ENCODE peak calls at places on chromosome 18, in five cellular contexts. One of them, this sample, is unnamed.

GRCh38 chr18:12694032-12694431 is 8.5 kb downstream of the CEP76 start:
- DNase-seq in K562: no peak
- DNase-seq in GM12878: no peak
- DNase-seq in SK-N-SH: no peak
- DNase-seq in HepG2: peak
- DNase-seq in this sample: no peak

GRCh38 chr18:61199131-61199903 is 133.9 kb upstream of the CDH20 start:
- DNase-seq in K562: no peak
- DNase-seq in GM12878: no peak
- DNase-seq in SK-N-SH: no peak
- DNase-seq in HepG2: no peak
- DNase-seq in this sample: no peak

GRCh38 chr18:50313031-50313607 is 25.6 kb upstream of the CXXC1 start:
- DNase-seq in K562: no peak
- DNase-seq in GM12878: peak
- DNase-seq in SK-N-SH: no peak
- DNase-seq in HepG2: no peak
- DNase-seq in this sample: no peak

GRCh38 chr18:13835202-13835601 is 11.3 kb downstream of the MC5R start:
- DNase-seq in K562: no peak
- DNase-seq in GM12878: no peak
- DNase-seq in SK-N-SH: no peak
- DNase-seq in HepG2: no peak
- DNase-seq in this sample: no peak

GRCh38 chr18:75110311-75110710 is 98.6 kb downstream of the PTGR3 start:
- DNase-seq in K562: no peak
- DNase-seq in GM12878: no peak
- DNase-seq in SK-N-SH: no peak
- DNase-seq in HepG2: no peak
- DNase-seq in this sample: no peak

GRCh38 chr18:45801396-45802004 is 24.0 kb upstream of the SIGLEC15 start:
- DNase-seq in K562: no peak
- DNase-seq in GM12878: no peak
- DNase-seq in SK-N-SH: no peak
- DNase-seq in HepG2: no peak
- DNase-seq in this sample: no peak

GRCh38 chr18:49971462-49971861 is 158.1 kb upstream of the ACAA2 start:
- DNase-seq in K562: no peak
- DNase-seq in GM12878: no peak
- DNase-seq in SK-N-SH: no peak
- DNase-seq in HepG2: no peak
- DNase-seq in this sample: no peak

GRCh38 chr18:32549248-32549842 is 78.7 kb upstream of the GAREM1 start:
- DNase-seq in K562: peak
- DNase-seq in GM12878: no peak
- DNase-seq in SK-N-SH: peak
- DNase-seq in HepG2: peak
- DNase-seq in this sample: no peak

GRCh38 chr18:9000736-9001135 is 101.8 kb upstream of the NDUFV2 start:
- DNase-seq in K562: no peak
- DNase-seq in GM12878: no peak
- DNase-seq in SK-N-SH: no peak
- DNase-seq in HepG2: no peak
- DNase-seq in this sample: no peak

GRCh38 chr18:8142932-8143331 is 466.3 kb upstream of the RAB12 start:
- DNase-seq in K562: no peak
- DNase-seq in GM12878: no peak
- DNase-seq in SK-N-SH: peak
- DNase-seq in HepG2: no peak
- DNase-seq in this sample: no peak

GRCh38 chr18:47615043-47615442 is 315.4 kb downstream of the SMAD2 start:
- DNase-seq in K562: no peak
- DNase-seq in GM12878: no peak
- DNase-seq in SK-N-SH: no peak
- DNase-seq in HepG2: no peak
- DNase-seq in this sample: no peak

GRCh38 chr18:67783215-67783946 is 266.9 kb upstream of the DSEL start:
- DNase-seq in K562: no peak
- DNase-seq in GM12878: no peak
- DNase-seq in SK-N-SH: no peak
- DNase-seq in HepG2: no peak
- DNase-seq in this sample: no peak

GRCh38 chr18:10032331-10032979 is 118.6 kb downstream of the VAPA start:
- DNase-seq in K562: no peak
- DNase-seq in GM12878: no peak
- DNase-seq in SK-N-SH: peak
- DNase-seq in HepG2: no peak
- DNase-seq in this sample: no peak
- TF ChIP-seq GABPA in K562: no peak
- TF ChIP-seq GABPA in GM12878: no peak
- TF ChIP-seq GABPA in SK-N-SH: no peak
- TF ChIP-seq GABPA in HepG2: no peak
- TF ChIP-seq GABPA in this sample: no peak

DNA sequence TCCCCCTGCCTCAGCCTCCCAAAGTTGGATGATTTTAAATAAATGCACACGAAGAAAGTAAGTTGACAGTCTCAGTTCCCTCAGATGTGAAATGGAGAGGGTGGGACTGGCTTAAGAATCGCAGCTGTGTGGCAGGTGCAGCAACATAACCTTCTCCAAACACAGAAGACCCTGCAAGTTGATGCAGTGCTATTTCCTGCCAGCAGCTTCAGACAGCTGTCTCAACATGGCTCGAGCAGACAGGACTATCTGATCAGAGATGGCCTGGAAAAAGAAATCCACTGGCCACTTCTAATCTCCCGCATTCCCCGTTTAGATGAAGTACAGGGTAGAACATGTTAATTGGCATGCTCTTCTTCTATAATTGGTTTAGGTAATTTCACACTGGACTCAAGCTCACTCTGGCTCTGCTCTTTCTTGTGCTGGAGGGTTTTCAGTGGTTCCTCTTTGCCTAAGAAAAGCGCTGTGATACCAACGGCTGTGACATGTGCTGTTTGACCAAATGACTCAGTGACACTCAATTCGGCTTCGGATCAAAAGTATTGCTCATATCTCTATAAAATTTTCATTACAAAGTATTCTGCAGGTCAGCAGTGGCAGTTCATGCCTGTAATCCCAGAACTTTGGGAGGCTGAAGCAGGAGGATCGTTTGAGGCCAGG is 40.2 kb downstream of the MYOM1 start:
- DNase-seq in K562: no peak
- DNase-seq in GM12878: peak
- DNase-seq in SK-N-SH: no peak
- DNase-seq in HepG2: no peak
- DNase-seq in this sample: no peak
- TF ChIP-seq POLR2AphosphoS5 in K562: no peak
- TF ChIP-seq POLR2AphosphoS5 in GM12878: peak
- TF ChIP-seq POLR2AphosphoS5 in SK-N-SH: no peak
- TF ChIP-seq POLR2AphosphoS5 in HepG2: no peak
- TF ChIP-seq POLR2AphosphoS5 in this sample: peak

DNA sequence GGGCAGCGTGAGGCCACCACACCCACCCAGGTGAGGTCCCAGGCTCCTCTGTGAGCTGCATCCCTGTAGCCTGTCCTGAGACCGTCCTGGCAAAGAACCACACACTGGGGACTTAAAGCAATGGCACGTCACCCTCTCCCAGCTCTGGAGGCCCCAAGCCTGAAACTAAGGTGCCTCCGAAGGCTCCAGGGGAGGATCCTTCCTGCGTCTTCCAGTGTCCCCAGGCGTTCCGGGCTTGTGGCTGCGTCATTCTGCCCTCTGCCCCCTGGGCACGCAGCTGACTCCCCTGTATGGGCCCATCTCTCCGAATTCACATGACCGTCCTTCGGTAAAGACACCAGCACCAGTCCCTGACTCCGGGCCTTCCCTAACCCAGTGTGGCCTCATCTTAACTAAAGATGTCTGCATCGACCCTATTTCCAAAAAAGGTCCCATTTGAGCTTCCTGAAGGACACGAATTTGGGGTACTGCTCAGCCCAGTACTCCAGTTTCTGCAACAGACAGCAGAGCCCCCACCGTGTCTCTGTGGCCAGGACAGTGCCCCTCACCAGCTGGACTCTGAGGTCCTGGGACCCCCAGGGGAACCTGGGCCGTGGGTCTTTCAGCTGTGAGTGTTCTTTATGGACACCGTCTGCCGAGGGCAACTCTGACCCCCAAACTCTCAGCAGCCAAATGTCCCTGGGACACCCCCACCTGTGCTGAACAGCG is 75.2 kb upstream of the CTDP1 start:
- DNase-seq in K562: no peak
- DNase-seq in GM12878: no peak
- DNase-seq in SK-N-SH: no peak
- DNase-seq in HepG2: no peak
- DNase-seq in this sample: no peak
- TF ChIP-seq REST in K562: no peak
- TF ChIP-seq REST in GM12878: no peak
- TF ChIP-seq REST in SK-N-SH: no peak
- TF ChIP-seq REST in HepG2: no peak
- TF ChIP-seq REST in this sample: no peak

DNA sequence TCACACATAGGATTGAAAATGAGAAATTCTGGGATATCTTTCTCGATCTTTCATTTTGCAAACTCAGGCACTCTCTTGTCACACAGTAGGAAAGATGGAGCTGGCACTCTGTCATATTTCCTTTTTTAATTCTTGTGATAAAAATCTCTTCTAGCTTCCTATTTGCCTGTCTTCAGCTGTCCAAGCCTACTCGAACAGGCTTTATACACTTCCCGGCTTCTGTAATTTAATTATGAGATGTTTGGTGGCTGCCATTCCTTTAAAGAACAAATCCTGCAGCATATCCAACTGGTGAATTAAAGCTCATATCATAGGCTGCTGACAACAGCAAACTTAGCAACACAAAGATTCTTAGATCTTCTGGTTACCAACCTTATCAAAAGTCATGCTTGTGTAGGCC is 1484.3 kb upstream of the PIK3C3 start:
- DNase-seq in K562: no peak
- DNase-seq in GM12878: no peak
- DNase-seq in SK-N-SH: no peak
- DNase-seq in HepG2: no peak
- DNase-seq in this sample: no peak
- TF ChIP-seq GABPA in K562: no peak
- TF ChIP-seq GABPA in GM12878: no peak
- TF ChIP-seq GABPA in SK-N-SH: no peak
- TF ChIP-seq GABPA in HepG2: no peak
- TF ChIP-seq GABPA in this sample: no peak

DNA sequence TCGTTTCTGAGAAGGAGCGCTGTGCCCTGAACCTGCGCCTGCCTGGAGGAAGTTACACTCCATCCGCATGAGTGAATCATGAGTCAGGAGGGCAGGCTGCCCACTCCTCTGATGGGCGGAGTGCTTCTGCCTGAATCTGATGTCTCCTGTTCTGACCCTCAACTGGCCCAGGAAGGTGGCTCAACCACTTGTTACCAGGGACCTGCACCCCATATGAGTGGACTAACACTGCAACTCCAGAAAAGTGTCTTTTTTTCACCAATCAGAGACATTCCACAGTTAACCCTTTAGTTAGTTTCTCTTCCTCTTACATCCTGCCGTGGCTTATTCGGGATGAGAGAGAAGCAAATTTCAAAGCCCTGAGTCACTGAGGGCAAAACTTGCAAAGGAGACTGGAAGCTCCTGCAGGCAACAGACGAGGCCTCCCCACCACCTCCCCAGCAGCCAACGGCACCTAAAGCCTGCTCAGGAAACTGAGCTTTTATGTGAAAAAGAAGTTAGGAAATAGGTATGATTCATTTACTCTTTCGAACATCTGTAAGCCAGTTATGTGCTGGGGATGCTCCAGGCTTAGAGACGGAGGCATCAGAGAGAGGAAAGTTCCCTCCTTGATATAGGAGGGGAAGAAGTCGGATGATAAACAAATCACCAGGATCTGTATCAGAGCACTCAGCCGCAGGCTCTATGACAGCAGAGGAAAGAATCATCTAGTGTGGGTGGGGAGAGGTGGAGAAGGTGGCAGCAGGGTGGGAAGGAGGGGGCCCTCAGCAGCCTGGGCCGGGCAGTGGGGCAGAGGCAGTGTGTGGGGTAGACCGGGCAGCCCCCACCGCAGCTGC is 31.0 kb downstream of the MBP start:
- DNase-seq in K562: no peak
- DNase-seq in GM12878: peak
- DNase-seq in SK-N-SH: peak
- DNase-seq in HepG2: no peak
- DNase-seq in this sample: peak
- TF ChIP-seq POLR2AphosphoS5 in K562: no peak
- TF ChIP-seq POLR2AphosphoS5 in GM12878: peak
- TF ChIP-seq POLR2AphosphoS5 in SK-N-SH: peak
- TF ChIP-seq POLR2AphosphoS5 in HepG2: no peak
- TF ChIP-seq POLR2AphosphoS5 in this sample: peak

GRCh38 chr18:30486856-30487255 is 555.7 kb downstream of the DSC3 start:
- DNase-seq in K562: no peak
- DNase-seq in GM12878: no peak
- DNase-seq in SK-N-SH: no peak
- DNase-seq in HepG2: no peak
- DNase-seq in this sample: no peak
- TF ChIP-seq REST in K562: no peak
- TF ChIP-seq REST in GM12878: no peak
- TF ChIP-seq REST in SK-N-SH: no peak
- TF ChIP-seq REST in HepG2: no peak
- TF ChIP-seq REST in this sample: no peak

This sample was measured in HL-60.